ENCODE peak calls at places on chromosomes 3 and 15, in five cellular contexts. S is CD8-positive, alpha-beta T cell; A is keratinocyte; F is ovary; C is heart right ventricle. W is an unnamed sample.
A peak's percentile ranks its signal among the peaks of the same experiment; 100 is the strongest.

GRCh38 chr3:21747376-21747775 is 3.6 kb downstream of the ZNF385D start:
- DNase-seq in S (no peak), A (no peak), F (no peak), C (no peak), W (no peak)

GRCh38 chr3:127478922-127479321 is 111.6 kb downstream of the TPRA1 start:
- DNase-seq in S (no peak), A (no peak), F (no peak), C (no peak), W (no peak)

GRCh38 chr3:13016083-13016725 is 57.0 kb downstream of the IQSEC1 start:
- DNase-seq in S (peak; percentile 67), A (no peak), F (no peak), C (peak; percentile 67), W (peak; percentile 86)

GRCh38 chr3:4680881-4681300 is 187.7 kb downstream of the ITPR1 start:
- DNase-seq in S (no peak), A (no peak), F (no peak), C (no peak), W (no peak)

GRCh38 chr15:63502843-63503738 is 1.3 kb upstream of the USP3 start:
- DNase-seq in S (peak; percentile 77), A (no peak), F (peak; percentile 78), C (peak; percentile 83), W (peak; percentile 97)

GRCh38 chr15:48671381-48672022 is 26.0 kb upstream of the FBN1 start:
- DNase-seq in S (no peak), A (no peak), F (peak; percentile 27), C (peak; percentile 40), W (no peak)

GRCh38 chr3:100782906-100783305 is 73.6 kb downstream of the TFG start:
- DNase-seq in S (no peak), A (no peak), F (peak; percentile 15), C (no peak), W (no peak)

GRCh38 chr3:148226246-148226645 is 471.5 kb upstream of the AGTR1 start:
- DNase-seq in S (no peak), A (no peak), F (no peak), C (no peak), W (no peak)

GRCh38 chr3:114093596-114093995 is 37.1 kb downstream of the QTRT2 start:
- DNase-seq in S (no peak), A (peak; percentile 60), F (no peak), C (no peak), W (no peak)

GRCh38 chr3:117963858-117964257 is 1070.8 kb downstream of the IGSF11 start:
- DNase-seq in S (no peak), A (no peak), F (no peak), C (no peak), W (no peak)

GRCh38 chr3:161100994-161101393 is 4.2 kb downstream of the B3GALNT1 start:
- DNase-seq in S (no peak), A (no peak), F (no peak), C (no peak), W (no peak)

GRCh38 chr15:80527406-80527805 is 123.2 kb downstream of the ARNT2 start:
- DNase-seq in S (no peak), A (no peak), F (no peak), C (no peak), W (no peak)
- H3K4me1 ChIP-seq in S (no peaks in the 10 kb centered on the region), A (no peaks in the 10 kb centered on the region), F (peaks cover 15% of the 10 kb centered on the region), C (peaks cover 16% of the 10 kb centered on the region), W (no peaks in the 10 kb centered on the region)

DNA sequence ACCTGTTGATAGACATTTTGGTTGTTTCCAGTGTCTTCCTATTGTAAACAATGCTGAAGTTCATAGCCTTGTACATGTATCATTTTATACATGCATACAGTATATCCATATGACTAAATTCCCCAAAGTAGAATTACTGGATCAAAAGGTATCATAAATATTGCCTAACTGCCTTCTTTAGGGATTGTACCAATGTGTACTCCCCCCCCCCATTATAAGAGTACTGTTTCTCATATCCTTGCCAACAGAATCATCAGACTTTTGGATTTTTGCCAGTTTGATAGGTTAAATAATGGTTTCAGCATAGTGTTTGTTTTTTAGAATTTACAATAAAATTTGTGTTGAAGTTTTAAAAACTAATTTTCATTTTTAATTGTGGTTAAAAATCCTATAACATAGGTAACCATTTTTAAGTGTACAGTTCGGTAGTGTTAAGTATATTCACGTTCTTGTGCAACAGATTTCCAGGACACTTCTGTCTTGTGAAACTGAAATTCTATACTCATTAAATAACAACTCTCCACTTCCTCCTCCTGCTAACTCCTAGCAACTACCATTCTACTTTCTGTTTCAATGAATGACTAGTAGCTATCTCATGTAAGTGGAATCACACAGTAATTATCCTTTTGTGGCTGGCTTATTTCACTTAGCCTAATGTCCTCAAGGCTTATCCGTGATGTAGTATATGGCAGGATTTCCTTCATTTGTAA is 30.8 kb upstream of the MAP3K13 start:
- DNase-seq in S (no peak), A (peak; percentile 52), F (no peak), C (no peak), W (no peak)
- H3K4me3 ChIP-seq in S (no peak overlapping the region), A (peak overlapping the region; percentile 9), F (no peak overlapping the region), C (no peak overlapping the region), W (peak overlapping the region; percentile 41)

GRCh38 chr3:41249318-41249717 is 50.0 kb downstream of the CTNNB1 start:
- DNase-seq in S (no peak), A (no peak), F (no peak), C (no peak), W (no peak)

GRCh38 chr3:41247055-41247454 is 47.8 kb downstream of the CTNNB1 start:
- DNase-seq in S (no peak), A (no peak), F (no peak), C (peak; percentile 26), W (no peak)

GRCh38 chr3:41244620-41245336 is 45.5 kb downstream of the CTNNB1 start:
- DNase-seq in S (no peak), A (no peak), F (no peak), C (no peak), W (no peak)

GRCh38 chr3:41248525-41248924 is 49.2 kb downstream of the CTNNB1 start:
- DNase-seq in S (no peak), A (no peak), F (no peak), C (no peak), W (no peak)

DNA sequence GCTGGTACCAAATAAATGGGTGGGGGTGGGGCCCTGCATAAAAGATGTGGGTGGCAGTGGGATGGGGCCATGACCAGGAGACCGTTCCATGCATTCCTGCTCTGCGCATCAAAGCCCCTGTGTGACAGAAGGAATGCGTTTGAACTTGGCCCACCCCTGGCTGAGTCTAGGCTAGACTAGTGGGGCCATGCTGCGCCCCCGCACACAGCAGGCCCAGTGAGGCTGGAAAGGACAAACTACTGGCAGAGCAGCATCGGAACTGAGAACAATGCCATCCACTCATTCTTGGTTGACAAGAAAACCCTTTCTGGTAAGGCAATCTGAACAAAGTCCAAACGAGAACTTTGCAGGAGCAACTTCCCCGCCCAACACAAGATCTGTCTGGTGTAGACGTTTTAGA is 48.3 kb downstream of the CTNNB1 start:
- DNase-seq in S (no peak), A (no peak), F (no peak), C (no peak), W (no peak)
- H3K4me1 ChIP-seq in S (no peaks in the 10 kb centered on the region), A (no peaks in the 10 kb centered on the region), F (no peaks in the 10 kb centered on the region), C (peaks cover 8% of the 10 kb centered on the region), W (no peaks in the 10 kb centered on the region)

GRCh38 chr3:49005998-49006397 is 1.2 kb upstream of the WDR6 start:
- DNase-seq in S (no peak), A (no peak), F (peak; percentile 53), C (no peak), W (peak; percentile 73)
- H3K4me3 ChIP-seq in S (peak overlapping the region; percentile 92), A (peak overlapping the region; percentile 91), F (no peak overlapping the region), C (peak overlapping the region; percentile 55), W (peak overlapping the region; percentile 92)